ENCODE peak calls at places on chromosomes 7 and 10, in nine cellular contexts. B, X, D, N, V, F, R, G and K are unnamed samples.

GRCh38 chr10:46250481-46250880 is 36.3 kb upstream of the ANTXRL start:
- DNase-seq in B (no peak), X (no peak), D (no peak), N (no peak), V (no peak), F (no peak), R (no peak), G (no peak), K (no peak)

GRCh38 chr7:134729895-134730294 is 49.5 kb upstream of the CALD1 start:
- DNase-seq in B (peak; percentile 21), X (no peak), D (no peak), N (no peak), V (no peak), F (peak; percentile 48), R (no peak), G (no peak), K (no peak)

GRCh38 chr7:6691609-6692106 is 15.1 kb downstream of the ZNF12 start:
- DNase-seq in B (no peak), X (no peak), D (no peak), N (no peak), V (no peak), F (no peak), R (no peak), G (peak; percentile 22), K (no peak)

GRCh38 chr10:71396714-71397339 is at the start of gene CDH23:
- DNase-seq in B (peak; percentile 16), X (peak; percentile 32), D (no peak), N (no peak), V (no peak), F (peak; percentile 60), R (no peak), G (no peak), K (no peak)

GRCh38 chr7:88344956-88345832 is 38.5 kb upstream of the STEAP4 start:
- DNase-seq in B (peak; percentile 77), X (peak; percentile 54), D (peak; percentile 0), N (no peak), V (no peak), F (no peak), R (peak; percentile 53), G (no peak), K (no peak)

GRCh38 chr10:58756126-58756525 is 243.5 kb downstream of the BICC1 start:
- DNase-seq in B (peak; percentile 56), X (no peak), D (peak; percentile 50), N (no peak), V (no peak), F (no peak), R (no peak), G (peak; percentile 48), K (no peak)

GRCh38 chr10:27717191-27717590 is 28.4 kb downstream of the MKX start:
- DNase-seq in B (no peak), X (no peak), D (no peak), N (no peak), V (no peak), F (no peak), R (no peak), G (no peak), K (no peak)

GRCh38 chr7:2805213-2806003 is 38.7 kb downstream of the GNA12 start:
- DNase-seq in B (no peak), X (no peak), D (no peak), N (no peak), V (no peak), F (no peak), R (no peak), G (no peak), K (no peak)

GRCh38 chr7:150335101-150335773 is 6.2 kb downstream of the RARRES2 start:
- DNase-seq in B (peak; percentile 44), X (no peak), D (peak; percentile 83), N (no peak), V (no peak), F (peak; percentile 76), R (no peak), G (peak; percentile 21), K (no peak)

GRCh38 chr10:1754506-1755177 is 17.3 kb upstream of the ADARB2 start:
- DNase-seq in B (no peak), X (no peak), D (no peak), N (no peak), V (no peak), F (no peak), R (no peak), G (no peak), K (no peak)

GRCh38 chr10:30857803-30858202 is 173.9 kb downstream of the ZNF438 start:
- DNase-seq in B (peak; percentile 85), X (no peak), D (no peak), N (no peak), V (no peak), F (peak; percentile 89), R (no peak), G (no peak), K (no peak)

GRCh38 chr10:59362184-59362966 is at the start of gene FAM13C:
- DNase-seq in B (peak; percentile 76), X (peak; percentile 75), D (no peak), N (no peak), V (no peak), F (peak; percentile 49), R (peak; percentile 90), G (peak; percentile 1), K (no peak)

GRCh38 chr7:157320607-157320979 is 16.2 kb upstream of the DNAJB6 start:
- DNase-seq in B (peak; percentile 22), X (no peak), D (no peak), N (no peak), V (no peak), F (no peak), R (no peak), G (no peak), K (no peak)

GRCh38 chr10:25651534-25651933 is 282.5 kb upstream of the MYO3A start:
- DNase-seq in B (no peak), X (no peak), D (no peak), N (no peak), V (no peak), F (no peak), R (no peak), G (no peak), K (no peak)

GRCh38 chr7:26083113-26083512 is 68.9 kb upstream of the NFE2L3 start:
- DNase-seq in B (no peak), X (no peak), D (no peak), N (no peak), V (no peak), F (no peak), R (no peak), G (no peak), K (no peak)

GRCh38 chr7:17706734-17707133 is 233.6 kb downstream of the SNX13 start:
- DNase-seq in B (peak; percentile 82), X (peak; percentile 6), D (peak; percentile 18), N (no peak), V (peak; percentile 60), F (peak; percentile 42), R (no peak), G (peak; percentile 53), K (peak; percentile 10)

GRCh38 chr10:92242910-92243671 is 47.8 kb downstream of the CPEB3 start:
- DNase-seq in B (peak; percentile 36), X (peak; percentile 71), D (no peak), N (no peak), V (peak; percentile 67), F (peak; percentile 39), R (peak; percentile 53), G (peak; percentile 27), K (peak; percentile 39)

GRCh38 chr7:71140264-71140663 is 8.3 kb downstream of the GALNT17 start:
- DNase-seq in B (no peak), X (no peak), D (no peak), N (no peak), V (no peak), F (no peak), R (no peak), G (no peak), K (no peak)

GRCh38 chr10:103458720-103459119 is at the start of gene CALHM1:
- DNase-seq in B (no peak), X (no peak), D (no peak), N (no peak), V (no peak), F (no peak), R (no peak), G (no peak), K (no peak)

GRCh38 chr10:110725809-110726641 is 81.9 kb downstream of the RBM20 start:
- DNase-seq in B (peak; percentile 23), X (no peak), D (no peak), N (no peak), V (no peak), F (no peak), R (no peak), G (peak; percentile 10), K (no peak)

GRCh38 chr7:102064361-102065025 is 222.2 kb upstream of the SH2B2 start:
- DNase-seq in B (peak; percentile 25), X (no peak), D (no peak), N (no peak), V (no peak), F (no peak), R (no peak), G (no peak), K (no peak)

GRCh38 chr10:23186697-23187096 is 5.4 kb upstream of the PTF1A start:
- DNase-seq in B (no peak), X (no peak), D (no peak), N (no peak), V (no peak), F (no peak), R (no peak), G (no peak), K (no peak)

GRCh38 chr7:323410-323809 is 33.4 kb downstream of the FOXL3 start:
- DNase-seq in B (peak; percentile 17), X (no peak), D (no peak), N (no peak), V (no peak), F (no peak), R (no peak), G (no peak), K (no peak)

GRCh38 chr10:51895209-51895608 is 195.8 kb upstream of the CSTF2T start:
- DNase-seq in B (peak; percentile 92), X (no peak), D (peak; percentile 6), N (no peak), V (no peak), F (peak; percentile 58), R (no peak), G (peak; percentile 9), K (no peak)